ENCODE peak calls at places on chromosomes 16 and 17, in four cellular contexts. K, X, N and R are unnamed samples.

GRCh38 chr17:16371742-16372141 is 9.1 kb upstream of the UBB start:
- DNase-seq in K (no peak), X (no peak), N (no peak), R (no peak)

GRCh38 chr17:74132354-74132753 is 71.1 kb upstream of the RPL38 start:
- DNase-seq in K (no peak), X (no peak), N (no peak), R (no peak)

GRCh38 chr16:10405386-10405939 is 19.6 kb downstream of the ATF7IP2 start:
- DNase-seq in K (peak), X (no peak), N (peak), R (no peak)

GRCh38 chr16:63461248-63461841 is 1425.1 kb upstream of the CDH8 start:
- DNase-seq in K (no peak), X (peak), N (peak), R (no peak)

GRCh38 chr16:87602821-87603683 is 744 bp downstream of the JPH3 start:
- DNase-seq in K (peak), X (no peak), N (no peak), R (no peak)

GRCh38 chr17:3845361-3845753 is 689 bp downstream of the NCBP3 start:
- DNase-seq in K (no peak), X (no peak), N (no peak), R (no peak)

GRCh38 chr17:44223574-44224046 is 4.1 kb upstream of the UBTF start:
- DNase-seq in K (no peak), X (no peak), N (no peak), R (no peak)

GRCh38 chr17:37824534-37825485 is 80.0 kb upstream of the HNF1B start:
- DNase-seq in K (no peak), X (no peak), N (peak), R (no peak)

GRCh38 chr17:82860606-82861392 is 21.0 kb upstream of the ZNF750 start:
- DNase-seq in K (no peak), X (no peak), N (no peak), R (no peak)

GRCh38 chr16:9469512-9469911 is 378.1 kb downstream of the HAPSTR1 start:
- DNase-seq in K (no peak), X (no peak), N (peak), R (no peak)

GRCh38 chr16:71214771-71215381 is 15.6 kb downstream of the HYDIN start:
- DNase-seq in K (no peak), X (no peak), N (peak), R (peak)

GRCh38 chr16:17343028-17343427 is 127.7 kb downstream of the XYLT1 start:
- DNase-seq in K (no peak), X (no peak), N (no peak), R (no peak)

GRCh38 chr16:89779231-89779912 is 37.1 kb downstream of the FANCA start:
- DNase-seq in K (no peak), X (no peak), N (no peak), R (no peak)

GRCh38 chr16:11871193-11871592 is 19.9 kb upstream of the RSL1D1 start:
- DNase-seq in K (no peak), X (no peak), N (peak), R (no peak)

GRCh38 chr17:12043702-12044101 is 23.0 kb downstream of the MAP2K4 start:
- DNase-seq in K (no peak), X (no peak), N (no peak), R (no peak)

GRCh38 chr17:12041316-12041715 is 20.6 kb downstream of the MAP2K4 start:
- DNase-seq in K (no peak), X (no peak), N (no peak), R (peak)

GRCh38 chr17:12035713-12036112 is 15.0 kb downstream of the MAP2K4 start:
- DNase-seq in K (no peak), X (no peak), N (no peak), R (no peak)

GRCh38 chr17:12037970-12038369 is 17.3 kb downstream of the MAP2K4 start:
- DNase-seq in K (no peak), X (no peak), N (no peak), R (no peak)

GRCh38 chr17:12040478-12040877 is 19.8 kb downstream of the MAP2K4 start:
- DNase-seq in K (no peak), X (no peak), N (no peak), R (no peak)
- TF ChIP-seq TCF7L2 in K (no peak), X (no peak), N (no peak), R (no peak)

GRCh38 chr17:55466671-55467070 is 44.6 kb downstream of the SMIM36 start:
- DNase-seq in K (no peak), X (no peak), N (no peak), R (no peak)
- TF ChIP-seq TCF7L2 in K (no peak), X (no peak), N (no peak), R (no peak)

DNA sequence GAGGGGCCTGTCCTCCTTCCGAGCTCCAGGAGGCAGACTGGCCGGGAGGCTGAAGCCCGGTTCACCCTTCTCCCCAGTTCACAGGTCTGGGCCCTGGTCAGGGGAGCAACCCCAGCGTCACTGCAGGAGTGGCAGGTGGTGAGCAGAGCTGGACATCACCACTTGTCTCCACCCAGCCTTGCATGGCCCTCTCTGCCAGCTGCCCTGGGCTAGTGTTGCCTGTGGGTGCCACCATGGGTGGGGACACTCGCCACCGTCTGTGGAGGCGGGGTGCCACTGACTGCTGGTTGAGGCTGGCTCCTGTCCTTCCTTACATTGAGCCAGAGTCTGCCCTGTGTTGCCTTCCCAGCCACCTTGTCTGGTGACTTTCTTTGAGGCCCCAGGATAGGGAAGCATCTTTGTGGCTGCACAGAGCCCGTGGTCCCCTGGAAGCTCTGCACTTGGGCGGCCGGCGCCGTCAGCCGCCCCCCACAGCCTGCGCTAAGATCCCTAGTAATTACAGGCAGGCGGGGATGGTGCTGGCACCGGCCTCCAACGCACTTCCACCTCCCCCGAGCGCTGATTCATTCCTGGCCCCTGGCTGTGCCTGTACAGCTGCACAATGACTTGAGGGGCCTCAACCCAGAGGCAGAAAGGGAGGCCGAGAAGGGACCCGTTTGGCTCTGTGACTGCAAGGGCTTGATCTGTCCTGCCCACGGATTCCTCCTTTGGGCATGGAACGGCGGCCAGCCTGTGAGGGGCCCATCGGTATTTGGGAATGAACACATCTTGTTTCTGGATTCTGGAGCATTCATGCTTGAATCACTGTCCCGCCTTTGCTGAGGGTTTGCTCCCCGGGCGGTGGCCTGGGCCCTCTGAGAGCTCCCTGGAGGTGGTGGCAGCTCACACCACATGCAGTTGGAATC is 5.2 kb downstream of the BAIAP2 start:
- DNase-seq in K (peak), X (no peak), N (no peak), R (no peak)
- TF ChIP-seq TCF7L2 in K (no peak), X (no peak), N (no peak), R (no peak)

DNA sequence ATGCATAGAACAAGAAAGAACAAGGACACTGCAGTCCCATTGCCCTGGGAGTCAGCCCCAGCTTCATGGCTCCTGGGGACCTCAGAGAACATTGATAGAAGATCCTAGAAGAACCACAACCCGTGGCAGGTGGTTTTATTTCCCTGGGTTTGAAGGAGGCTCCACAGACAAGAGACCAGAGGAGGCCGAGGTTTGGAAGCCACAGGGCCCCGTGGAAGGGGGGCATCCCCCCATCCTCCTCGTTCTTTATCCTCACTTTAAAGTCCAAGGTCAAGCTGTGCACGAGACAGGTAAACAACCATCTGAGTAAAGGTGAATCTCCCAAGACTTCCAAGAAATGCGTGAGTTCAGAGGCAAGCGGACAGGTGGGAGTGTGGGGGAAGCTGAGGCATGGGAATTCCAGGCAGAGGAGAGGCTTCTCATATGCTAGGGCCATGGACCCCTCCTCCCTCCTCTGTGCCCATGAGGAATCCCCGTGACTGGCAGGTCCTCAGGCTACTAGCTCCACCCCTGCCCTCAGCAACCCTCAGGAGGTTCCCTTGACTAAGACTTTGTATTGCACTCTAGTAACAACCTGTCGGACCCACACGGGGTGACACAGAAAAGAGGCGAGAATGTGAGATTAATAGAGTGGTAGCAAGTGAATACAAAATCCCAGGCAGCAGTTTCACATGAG is 889 bp upstream of the SULT1A1 start:
- DNase-seq in K (no peak), X (no peak), N (no peak), R (no peak)
- TF ChIP-seq TCF7L2 in K (no peak), X (no peak), N (no peak), R (no peak)

GRCh38 chr17:57433396-57433944 is 177.1 kb downstream of the MSI2 start:
- DNase-seq in K (no peak), X (no peak), N (no peak), R (no peak)
- TF ChIP-seq TCF7L2 in K (no peak), X (no peak), N (no peak), R (no peak)